ENCODE peak calls at places on chromosomes 5 and 9, in four cellular contexts. F is psoas muscle, V is OCI-LY7, E is HTR-8/SVneo. O is an unnamed sample.

GRCh38 chr9:37300620-37301368 is 121.7 kb upstream of the GRHPR start:
- DNase-seq in V (no peak), E (no peak), F (no peak), O (no peak)

GRCh38 chr9:112489876-112490661 is 3.4 kb downstream of the KIAA1958 start:
- DNase-seq in E (no peak), F (no peak), V (no peak), O (no peak)

GRCh38 chr5:100311811-100312210 is 223.4 kb upstream of the FAM174A start:
- DNase-seq in V (no peak), F (no peak), E (no peak), O (no peak)

GRCh38 chr9:123033864-123034598 is 564 bp downstream of the GPR21 start:
- DNase-seq in F (peak), E (no peak), V (no peak), O (no peak)

GRCh38 chr9:82012255-82012654 is 23.7 kb downstream of the SPATA31D1 start:
- DNase-seq in F (no peak), E (no peak), V (no peak), O (no peak)

GRCh38 chr9:109118802-109119438 is 827 bp downstream of the TMEM245 start:
- DNase-seq in V (no peak), F (peak), E (no peak), O (no peak)

GRCh38 chr5:10987881-10988504 is 227.0 kb upstream of the DAP start:
- DNase-seq in E (peak), V (peak), F (no peak), O (peak)

GRCh38 chr5:170195876-170196275 is 36.9 kb upstream of the C5orf58 start:
- DNase-seq in E (no peak), F (no peak), V (no peak), O (peak)

GRCh38 chr5:89265511-89266169 is 382.7 kb upstream of the MEF2C start:
- DNase-seq in E (no peak), V (no peak), F (no peak), O (no peak)

GRCh38 chr5:104937591-104937990 is 1375.0 kb upstream of the NUDT12 start:
- DNase-seq in E (no peak), F (no peak), V (no peak), O (no peak)

GRCh38 chr9:119802621-119803020 is 433.4 kb upstream of the BRINP1 start:
- DNase-seq in E (no peak), V (no peak), F (peak), O (peak)

GRCh38 chr5:96924016-96924443 is 11.8 kb upstream of the LNPEP start:
- DNase-seq in F (no peak), E (no peak), V (peak), O (no peak)

GRCh38 chr9:138053996-138054752 is 176.6 kb downstream of the CACNA1B start:
- DNase-seq in F (no peak), E (no peak), V (peak), O (peak)

GRCh38 chr9:90861826-90862740 is 60.5 kb downstream of the SYK start:
- DNase-seq in V (no peak), F (no peak), E (no peak), O (no peak)

GRCh38 chr5:61228691-61229280 is 66.5 kb upstream of the SMIM15 start:
- DNase-seq in V (no peak), E (no peak), F (no peak), O (no peak)

GRCh38 chr5:80194470-80194869 is 61.4 kb downstream of the SERINC5 start:
- DNase-seq in E (no peak), V (peak), F (no peak), O (no peak)

GRCh38 chr9:114972510-114972909 is 42.1 kb upstream of the TNFSF8 start:
- DNase-seq in V (no peak), E (no peak), F (no peak), O (no peak)

GRCh38 chr9:110058304-110058953 is 149.5 kb downstream of the C9orf152 start:
- DNase-seq in E (peak), F (no peak), V (peak), O (peak)

GRCh38 chr5:14577079-14577725 is 4.4 kb upstream of the OTULINL start:
- DNase-seq in V (no peak), E (no peak), F (no peak), O (no peak)

GRCh38 chr5:81068063-81068462 is 107.9 kb downstream of the RASGRF2 start:
- DNase-seq in E (no peak), V (no peak), F (no peak), O (no peak)

GRCh38 chr5:77066191-77066590 is 20.9 kb downstream of the ZBED3 start:
- DNase-seq in E (no peak), V (no peak), F (no peak), O (no peak)

O was measured in ecto neural progenitor cell.